ENCODE peak calls at places on chromosomes 3 and 15, in eight cellular contexts. N is T-cell; G is uterus; Y is WTC11; D is CD4-positive, CD25-positive, alpha-beta regulatory T cell; W is dermis microvascular lymphatic vessel endothelial cell; P is HepG2; I is RPMI8226. A is an unnamed sample.

GRCh38 chr3:149564079-149564478 is 89.6 kb downstream of the TM4SF4 start:
- DNase-seq in N (no peak), G (no peak), Y (no peak), D (no peak), W (no peak), P (no peak), I (no peak), A (no peak)

GRCh38 chr3:64188810-64189560 is 36.3 kb downstream of the PRICKLE2 start:
- DNase-seq in N (no peak), G (peak; percentile 55), Y (no peak), D (no peak), W (peak; percentile 92), P (no peak), I (no peak), A (peak; percentile 26)

GRCh38 chr3:157110761-157111238 is 49.1 kb downstream of the CCNL1 start:
- DNase-seq in N (no peak), G (no peak), Y (no peak), D (no peak), W (no peak), P (no peak), I (peak; percentile 46), A (no peak)

GRCh38 chr3:13234664-13235063 is 161.4 kb upstream of the IQSEC1 start:
- DNase-seq in N (no peak), G (no peak), Y (no peak), D (no peak), W (peak; percentile 17), P (no peak), I (no peak), A (no peak)

GRCh38 chr15:73346735-73347312 is 21.9 kb downstream of the HCN4 start:
- DNase-seq in N (no peak), G (peak; percentile 26), Y (peak; percentile 87), D (peak; percentile 43), W (peak; percentile 53), P (peak; percentile 27), I (peak; percentile 88), A (peak; percentile 82)

GRCh38 chr3:179016979-179017670 is 54.5 kb downstream of the ZMAT3 start:
- DNase-seq in N (no peak), G (no peak), Y (no peak), D (no peak), W (no peak), P (no peak), I (no peak), A (no peak)

GRCh38 chr3:33250712-33251111 is 26.5 kb upstream of the FBXL2 start:
- DNase-seq in N (no peak), G (no peak), Y (no peak), D (no peak), W (no peak), P (no peak), I (no peak), A (no peak)

GRCh38 chr3:14283092-14283820 is 104.6 kb downstream of the LSM3 start:
- DNase-seq in N (no peak), G (no peak), Y (no peak), D (no peak), W (no peak), P (no peak), I (no peak), A (no peak)

GRCh38 chr3:73432021-73432722 is 192.6 kb downstream of the PDZRN3 start:
- DNase-seq in N (no peak), G (peak; percentile 45), Y (no peak), D (no peak), W (peak; percentile 37), P (peak; percentile 53), I (peak; percentile 48), A (no peak)

GRCh38 chr15:40721716-40722115 is 26.7 kb downstream of the RAD51 start:
- DNase-seq in N (no peak), G (no peak), Y (no peak), D (no peak), W (peak; percentile 89), P (no peak), I (no peak), A (no peak)

GRCh38 chr3:7382293-7383033 is 521.5 kb downstream of the GRM7 start:
- DNase-seq in N (no peak), G (no peak), Y (no peak), D (no peak), W (peak; percentile 93), P (no peak), I (no peak), A (peak; percentile 12)

GRCh38 chr3:43503067-43503728 is 118.6 kb downstream of the ANO10 start:
- DNase-seq in N (no peak), G (no peak), Y (no peak), D (peak; percentile 60), W (peak; percentile 62), P (peak; percentile 15), I (peak; percentile 19), A (no peak)

GRCh38 chr15:66654718-66655375 is 47.2 kb upstream of the SMAD6 start:
- DNase-seq in N (peak; percentile 8), G (no peak), Y (no peak), D (no peak), W (no peak), P (no peak), I (no peak), A (no peak)

GRCh38 chr15:88657326-88658069 is 18.7 kb downstream of the ISG20 start:
- DNase-seq in N (no peak), G (peak; percentile 37), Y (peak; percentile 62), D (no peak), W (peak; percentile 50), P (no peak), I (peak; percentile 68), A (peak; percentile 60)

GRCh38 chr3:136889947-136890346 is 27.9 kb downstream of the NCK1 start:
- DNase-seq in N (no peak), G (no peak), Y (no peak), D (no peak), W (no peak), P (no peak), I (no peak), A (no peak)

A was measured in pancreas.